ENCODE peak calls at places on chromosomes 11 and 22, in ten cellular contexts. M is amniotic epithelial cell; S is HT-29; T is stimulated activated naive B cell treated with anti-CD40 and anti-IgM and Interleukin-4, amounts not matched to agents 10 μg/mL and 1 μg/mL and 100 μg/mL, for 72 hours; O is BJ; A is NCI-H2081; V is transverse colon; C is cardiac muscle cell; I is hypothalamus; K is T-helper 9 cell. G is an unnamed sample.

GRCh38 chr11:66080055-66080817 is 10.2 kb downstream of the PACS1 start:
- DNase-seq in V (peak; percentile 54), S (peak; percentile 34), A (no peak), C (peak; percentile 74), K (peak; percentile 63), M (peak; percentile 86), I (no peak), O (peak; percentile 54), T (no peak), G (peak; percentile 52)

GRCh38 chr11:94602430-94603372 is 35.5 kb downstream of the PIWIL4 start:
- DNase-seq in O (no peak), A (no peak), S (peak; percentile 97), T (peak; percentile 36), I (peak; percentile 80), V (peak; percentile 65), M (peak; percentile 84), C (peak; percentile 83), K (peak; percentile 1), G (peak; percentile 45)

GRCh38 chr11:28529046-28529445 is 420.9 kb downstream of the METTL15 start:
- DNase-seq in A (no peak), M (peak; percentile 50), I (no peak), K (no peak), T (no peak), S (no peak), C (peak; percentile 36), V (no peak), O (no peak), G (peak; percentile 46)

GRCh38 chr11:1388763-1389102 is 1.0 kb upstream of the BRSK2 start:
- DNase-seq in S (no peak), A (no peak), C (no peak), V (no peak), I (no peak), K (no peak), O (no peak), T (no peak), M (no peak), G (no peak)

GRCh38 chr11:10326080-10326964 is 21.4 kb downstream of the ADM start:
- DNase-seq in M (no peak), O (no peak), I (peak; percentile 25), S (peak; percentile 91), A (no peak), T (no peak), C (peak; percentile 58), K (no peak), V (peak; percentile 77), G (no peak)

GRCh38 chr22:36419177-36419911 is 31.6 kb upstream of the MYH9 start:
- DNase-seq in I (peak; percentile 17), O (peak; percentile 49), S (peak; percentile 69), V (peak; percentile 67), A (no peak), M (peak; percentile 96), K (no peak), T (no peak), C (peak; percentile 88), G (no peak)

GRCh38 chr22:28710112-28710888 is 30.7 kb upstream of the TTC28 start:
- DNase-seq in T (no peak), O (peak; percentile 68), V (no peak), K (no peak), I (no peak), M (peak; percentile 85), C (peak; percentile 82), A (no peak), S (no peak), G (peak; percentile 69)

GRCh38 chr11:33835143-33835878 is 56.6 kb downstream of the LMO2 start:
- DNase-seq in I (no peak), S (peak; percentile 60), A (peak; percentile 11), K (no peak), M (peak; percentile 97), C (peak; percentile 66), V (no peak), O (peak; percentile 48), T (no peak), G (peak; percentile 53)

GRCh38 chr11:134657631-134658030 is 245.6 kb upstream of the B3GAT1 start:
- DNase-seq in M (no peak), A (no peak), O (no peak), C (no peak), K (no peak), T (no peak), S (no peak), I (no peak), V (no peak), G (no peak)

GRCh38 chr11:71324788-71325417 is 72.5 kb upstream of the SHANK2 start:
- DNase-seq in I (no peak), O (no peak), K (no peak), V (no peak), C (no peak), A (no peak), S (no peak), T (no peak), M (no peak), G (no peak)

GRCh38 chr11:66851698-66852465 is 5.0 kb upstream of the LRFN4 start:
- DNase-seq in M (no peak), A (no peak), V (peak; percentile 8), S (no peak), I (no peak), T (no peak), K (no peak), O (no peak), C (no peak), G (no peak)

GRCh38 chr11:67406969-67407699 is 3.3 kb downstream of the TBC1D10C start:
- DNase-seq in M (no peak), A (no peak), O (no peak), C (no peak), V (no peak), I (peak; percentile 69), K (no peak), S (peak; percentile 49), T (no peak), G (no peak)

GRCh38 chr11:116078101-116078561 is 573.9 kb upstream of the CADM1 start:
- DNase-seq in S (peak; percentile 5), M (no peak), I (no peak), T (no peak), O (no peak), A (peak; percentile 31), V (no peak), C (no peak), K (no peak), G (no peak)

GRCh38 chr11:132539590-132540368 is 992.5 kb downstream of the OPCML start:
- DNase-seq in V (no peak), S (no peak), O (no peak), C (no peak), I (no peak), K (no peak), M (no peak), T (no peak), A (no peak), G (no peak)

GRCh38 chr22:36873614-36874308 is 13.0 kb downstream of the NCF4 start:
- DNase-seq in I (peak; percentile 12), A (no peak), C (peak; percentile 90), V (peak; percentile 57), M (peak; percentile 73), S (peak; percentile 40), O (peak; percentile 2), T (peak; percentile 55), K (no peak), G (no peak)

GRCh38 chr11:75840560-75840959 is 25.6 kb downstream of the UVRAG start:
- DNase-seq in K (no peak), T (no peak), I (no peak), V (no peak), M (no peak), A (no peak), C (no peak), S (no peak), O (no peak), G (no peak)

GRCh38 chr11:78395597-78395996 is 22.0 kb downstream of the GAB2 start:
- DNase-seq in S (no peak), A (no peak), K (no peak), I (no peak), V (no peak), O (no peak), T (no peak), M (no peak), C (no peak), G (no peak)

GRCh38 chr22:30572210-30572609 is 2.3 kb downstream of the GAL3ST1 start:
- DNase-seq in V (no peak), T (no peak), I (no peak), A (no peak), C (no peak), O (no peak), M (no peak), S (no peak), K (no peak), G (no peak)

GRCh38 chr22:46153930-46154329 is 3.6 kb downstream of the PPARA start:
- DNase-seq in M (no peak), O (no peak), A (no peak), K (no peak), V (no peak), S (no peak), T (no peak), C (no peak), I (no peak), G (no peak)

GRCh38 chr22:37197451-37198289 is 9.6 kb upstream of the C1QTNF6 start:
- DNase-seq in C (peak; percentile 66), I (no peak), T (no peak), M (peak; percentile 66), A (no peak), V (peak; percentile 72), O (no peak), K (no peak), S (peak; percentile 36), G (no peak)

GRCh38 chr22:20646906-20647305 is 127.0 kb upstream of the SERPIND1 start:
- DNase-seq in K (no peak), V (no peak), A (no peak), C (no peak), S (no peak), M (no peak), T (no peak), O (no peak), I (no peak), G (no peak)

GRCh38 chr11:14357843-14358728 is 897 bp downstream of the RRAS2 start:
- DNase-seq in T (peak; percentile 40), S (peak; percentile 93), M (peak; percentile 62), O (no peak), V (peak; percentile 73), A (peak; percentile 31), C (peak; percentile 76), K (peak; percentile 7), I (no peak), G (no peak)

GRCh38 chr11:101860694-101861371 is 54.0 kb upstream of the CEP126 start:
- DNase-seq in A (peak; percentile 50), S (peak; percentile 79), M (peak; percentile 58), T (peak; percentile 10), K (no peak), V (peak; percentile 29), O (no peak), C (peak; percentile 80), I (peak; percentile 3), G (no peak)

GRCh38 chr11:44005076-44005800 is 42.5 kb upstream of the ACCSL start:
- DNase-seq in A (peak; percentile 46), S (no peak), O (no peak), I (no peak), C (no peak), M (no peak), K (no peak), T (no peak), V (no peak), G (no peak)

GRCh38 chr22:37370306-37370979 is 56.8 kb downstream of the ELFN2 start:
- DNase-seq in C (no peak), M (no peak), S (no peak), O (no peak), V (peak; percentile 39), I (no peak), A (no peak), T (peak; percentile 9), K (no peak), G (no peak)

GRCh38 chr11:66216911-66217310 is 51.5 kb upstream of the RAB1B start:
- DNase-seq in T (no peak), I (no peak), A (no peak), K (no peak), V (no peak), C (no peak), S (no peak), O (no peak), M (no peak), G (no peak)

GRCh38 chr11:61564936-61565696 is 15.8 kb downstream of the SYT7 start:
- DNase-seq in M (no peak), A (no peak), I (no peak), T (no peak), K (no peak), C (no peak), V (no peak), S (no peak), O (no peak), G (no peak)

GRCh38 chr11:1202154-1202775 is 20.6 kb upstream of the MUC5B start:
- DNase-seq in V (peak; percentile 7), S (peak; percentile 32), A (no peak), K (no peak), C (peak; percentile 14), I (no peak), T (no peak), M (no peak), O (no peak), G (no peak)

G was measured in AG04449.